ENCODE peak calls at places on chromosomes 11 and 22, in six cellular contexts. Z is A549, W is heart left ventricle, X is GM12891, A is sigmoid colon, M is K562. Q is an unnamed sample.
A peak's percentile ranks its signal among the peaks of the same experiment; 100 is the strongest.

GRCh38 chr22:20520093-20520511 is 12.7 kb downstream of the MED15 start:
- DNase-seq in A (no peak), Z (no peak), X (no peak), M (no peak), W (no peak), Q (no peak)

GRCh38 chr22:35315855-35316745 is 16.4 kb downstream of the TOM1 start:
- DNase-seq in Z (no peak), M (no peak), A (peak; percentile 65), X (no peak), W (no peak), Q (peak; percentile 57)

GRCh38 chr11:97738751-97739150 is 1282.0 kb upstream of the CNTN5 start:
- DNase-seq in Z (no peak), X (no peak), A (no peak), M (no peak), W (no peak), Q (no peak)

GRCh38 chr22:39706406-39707150 is 136.0 kb downstream of the CACNA1I start:
- DNase-seq in W (no peak), X (no peak), A (no peak), M (peak; percentile 34), Z (no peak), Q (no peak)

GRCh38 chr11:66739983-66740382 is 11.0 kb upstream of the SPTBN2 start:
- DNase-seq in Z (no peak), X (no peak), W (no peak), A (no peak), M (no peak), Q (no peak)

GRCh38 chr11:12900496-12900895 is 108.6 kb upstream of the RASSF10 start:
- DNase-seq in A (no peak), M (peak; percentile 33), W (no peak), X (no peak), Z (no peak), Q (no peak)

GRCh38 chr22:50550395-50550794 is 4.7 kb downstream of the KLHDC7B start:
- DNase-seq in M (no peak), A (no peak), W (no peak), X (no peak), Z (no peak), Q (no peak)

GRCh38 chr11:13110145-13110544 is 101.0 kb downstream of the RASSF10 start:
- DNase-seq in Z (no peak), X (no peak), W (no peak), M (no peak), A (no peak), Q (no peak)

DNA sequence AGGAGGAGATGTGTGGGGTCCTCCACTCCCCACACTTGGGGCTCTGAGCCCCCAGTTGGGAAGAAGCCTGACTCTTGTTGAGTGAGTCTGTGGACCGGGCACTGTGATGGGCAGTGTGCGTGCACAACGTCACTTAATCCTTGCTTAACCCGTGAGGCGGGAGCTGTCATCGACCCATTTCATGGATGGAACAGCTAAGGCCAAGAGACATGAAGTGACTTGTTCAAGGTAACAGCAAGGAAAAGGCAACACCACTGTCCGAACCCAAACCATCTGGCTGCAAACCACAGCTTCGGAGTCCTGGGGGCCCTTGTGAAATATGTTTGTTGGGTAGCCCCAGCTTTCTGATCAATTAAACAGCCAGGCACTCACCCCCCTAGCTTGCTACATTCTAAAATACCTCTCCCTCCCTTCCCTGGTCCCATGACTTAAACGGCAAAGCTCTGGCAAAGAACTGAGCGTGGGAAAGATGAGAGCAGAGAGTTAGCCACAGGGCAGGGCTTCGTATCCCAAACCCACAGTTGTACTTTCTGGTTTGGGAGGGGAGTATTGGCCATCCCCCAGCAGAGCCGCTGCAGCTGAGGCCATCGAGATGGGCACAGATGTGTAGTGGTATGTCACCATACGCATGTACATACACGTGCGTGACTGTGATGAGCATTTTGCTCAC is 26.2 kb downstream of the FADS2 start:
- DNase-seq in M (no peak), W (no peak), X (no peak), Z (no peak), A (no peak), Q (no peak)
- TF ChIP-seq POLR2A in M (no peak), W (no peak), X (no peak), Z (no peak), A (no peak), Q (no peak)

DNA sequence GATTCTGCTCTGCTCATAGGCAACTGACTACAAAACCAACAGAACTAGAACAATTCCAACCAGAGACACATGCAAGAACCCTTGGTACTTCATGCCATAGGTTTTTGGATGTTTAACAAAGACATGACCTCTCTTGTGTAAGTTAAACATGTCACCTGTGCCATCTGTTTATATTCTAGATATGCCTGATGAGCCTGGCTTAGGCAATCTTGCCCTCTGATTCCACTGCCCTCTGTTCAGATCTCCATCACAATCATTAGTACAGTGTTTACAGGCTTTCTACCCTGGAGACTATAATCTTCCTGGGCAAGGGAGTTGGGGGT is 40.8 kb downstream of the ABTB2 start:
- DNase-seq in Z (no peak), M (no peak), A (no peak), X (no peak), W (no peak), Q (no peak)
- TF ChIP-seq POLR2A in Z (no peak), M (no peak), A (no peak), X (no peak), W (no peak), Q (no peak)

DNA sequence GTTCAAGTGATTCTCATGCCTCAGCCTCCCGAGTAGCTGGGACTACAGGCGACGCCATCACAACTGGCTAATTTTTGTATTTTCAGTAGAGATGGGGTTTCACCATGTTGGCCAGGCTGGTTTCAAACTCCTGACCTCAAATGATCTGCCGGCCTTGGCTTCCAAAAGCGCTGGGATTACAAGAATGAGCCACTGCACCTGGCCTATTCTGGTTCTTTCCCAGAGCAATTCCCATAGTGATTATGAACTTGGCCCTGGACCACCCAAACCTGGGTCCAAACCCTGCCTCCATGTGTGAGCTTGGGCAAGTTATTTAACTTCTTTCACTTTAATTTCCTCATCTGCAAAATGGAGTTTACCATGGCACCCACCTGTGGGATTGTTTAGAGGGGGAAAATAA is 61.5 kb upstream of the HEPHL1 start:
- DNase-seq in A (no peak), Z (no peak), X (no peak), M (no peak), W (no peak), Q (no peak)
- TF ChIP-seq POLR2A in A (no peak), Z (no peak), X (no peak), M (no peak), W (no peak), Q (no peak)

GRCh38 chr11:44568358-44568705 is 2.9 kb downstream of the CD82 start:
- DNase-seq in A (peak; percentile 56), M (no peak), X (no peak), Z (no peak), W (no peak), Q (no peak)

GRCh38 chr11:44570411-44571155 is 5.1 kb downstream of the CD82 start:
- DNase-seq in M (no peak), X (no peak), Z (no peak), W (no peak), A (no peak), Q (peak; percentile 18)

GRCh38 chr11:44567876-44568256 is 2.4 kb downstream of the CD82 start:
- DNase-seq in X (no peak), W (no peak), A (peak; percentile 20), Z (no peak), M (no peak), Q (no peak)

GRCh38 chr11:44566952-44567875 is 1.8 kb downstream of the CD82 start:
- DNase-seq in W (no peak), A (peak; percentile 51), M (no peak), X (no peak), Z (no peak), Q (peak; percentile 51)

GRCh38 chr11:44568706-44569473 is 3.4 kb downstream of the CD82 start:
- DNase-seq in M (peak; percentile 70), Z (peak; percentile 75), X (no peak), W (peak; percentile 89), A (peak; percentile 84), Q (peak; percentile 84)
- TF ChIP-seq POLR2A in M (no peak), Z (no peak), X (peak; percentile 78), W (no peak), A (no peak), Q (no peak)

DNA sequence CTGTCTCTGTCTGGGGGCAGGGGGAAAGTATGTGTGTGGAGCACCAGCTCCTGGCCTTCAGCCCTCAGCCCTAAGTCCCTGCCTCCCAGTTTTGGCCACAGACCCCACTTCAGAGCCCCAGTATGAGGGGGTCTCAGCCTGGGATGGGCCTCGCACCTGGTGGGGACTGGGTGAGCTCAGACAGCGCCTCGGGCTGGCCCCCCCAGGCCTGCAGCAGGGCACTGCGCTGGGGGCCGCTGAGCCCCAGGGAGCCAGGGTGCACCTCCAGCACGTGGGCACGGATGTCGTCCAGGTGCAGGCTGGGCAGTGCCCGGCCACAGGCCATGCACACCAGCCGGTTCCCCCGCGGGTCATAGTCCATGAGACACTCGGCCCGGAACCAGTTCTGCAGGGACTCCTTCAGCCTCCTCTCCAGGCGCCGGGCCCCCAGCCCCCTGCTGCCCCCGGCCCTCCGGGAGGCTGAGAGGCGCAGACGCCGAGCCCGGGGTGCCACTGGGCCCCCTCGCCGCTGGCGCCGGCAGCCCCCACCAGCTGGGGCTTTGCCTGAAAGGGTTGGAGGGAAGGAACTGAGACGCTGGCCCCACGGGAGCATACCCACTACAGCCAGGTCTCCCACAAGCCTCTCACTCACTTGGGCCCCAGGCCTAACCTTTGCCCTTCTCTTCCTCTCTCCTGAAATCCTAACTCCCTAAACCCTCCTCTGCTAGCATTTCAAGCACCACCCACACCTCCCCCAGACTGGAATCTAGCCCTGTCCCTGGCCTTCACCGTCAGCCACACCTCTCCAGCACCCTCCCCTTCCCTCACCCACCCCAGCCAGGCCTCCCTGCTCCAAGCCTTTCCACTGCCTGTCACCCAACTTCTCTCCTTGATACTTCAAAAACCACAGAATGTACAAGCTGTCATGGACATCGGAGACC is 3.6 kb downstream of the ZFTA start:
- DNase-seq in Z (no peak), A (no peak), X (no peak), M (no peak), W (no peak), Q (peak; percentile 73)
- TF ChIP-seq POLR2A in Z (no peak), A (no peak), X (no peak), M (no peak), W (no peak), Q (no peak)

GRCh38 chr22:21952586-21953571 is at the start of gene PPM1F:
- DNase-seq in A (peak; percentile 91), M (peak; percentile 100), W (peak; percentile 94), Z (peak; percentile 51), X (peak; percentile 97), Q (peak; percentile 93)
- TF ChIP-seq POLR2A in A (no peak), M (no peak), W (peak; percentile 72), Z (peak; percentile 41), X (no peak), Q (no peak)